ENCODE peak calls at places on chromosomes 7 and 10, in five cellular contexts. L is cardiac muscle cell; W is substantia nigra; V is left lobe of liver; S is CD8-positive, alpha-beta T cell. D is an unnamed sample.
A peak's percentile ranks its signal among the peaks of the same experiment; 100 is the strongest.

GRCh38 chr7:59079-59825 is 133.1 kb upstream of the FAM20C start:
- DNase-seq in S (no peak), V (no peak), L (no peak), W (no peak), D (no peak)

GRCh38 chr10:47042815-47043750 is 131.9 kb downstream of the PTPN20 start:
- DNase-seq in W (no peak), V (no peak), S (no peak), L (no peak), D (no peak)

GRCh38 chr7:96591900-96592676 is 117.6 kb downstream of the SEM1 start:
- DNase-seq in L (no peak), S (no peak), V (no peak), W (no peak), D (no peak)

GRCh38 chr10:101656915-101657314 is 38.1 kb downstream of the FBXW4 start:
- DNase-seq in S (no peak), V (no peak), W (no peak), L (peak; percentile 25), D (no peak)

GRCh38 chr7:78523903-78524302 is 725.3 kb downstream of the PHTF2 start:
- DNase-seq in V (no peak), W (no peak), S (no peak), L (no peak), D (no peak)

GRCh38 chr7:157980774-157981173 is 606.8 kb downstream of the PTPRN2 start:
- DNase-seq in V (no peak), W (no peak), S (no peak), L (no peak), D (no peak)

GRCh38 chr10:15295540-15296325 is 75.4 kb downstream of the FAM171A1 start:
- DNase-seq in V (no peak), S (no peak), L (no peak), W (no peak), D (no peak)

GRCh38 chr10:65323802-65324201 is 1602.0 kb upstream of the LRRTM3 start:
- DNase-seq in L (no peak), V (no peak), S (no peak), W (no peak), D (no peak)

GRCh38 chr7:14419554-14419953 is 430.1 kb upstream of the ETV1 start:
- DNase-seq in W (no peak), V (no peak), S (no peak), L (peak; percentile 14), D (no peak)

GRCh38 chr7:150799741-150800575 is at the start of gene TMEM176B:
- DNase-seq in V (peak; percentile 88), W (no peak), S (no peak), L (no peak), D (no peak)

GRCh38 chr7:41695661-41696322 is 7.1 kb downstream of the INHBA start:
- DNase-seq in W (no peak), L (peak; percentile 86), S (no peak), V (no peak), D (no peak)

GRCh38 chr10:20327954-20328353 is 511.7 kb downstream of the PLXDC2 start:
- DNase-seq in L (no peak), W (no peak), S (no peak), V (no peak), D (no peak)

GRCh38 chr7:112370436-112370835 is 79.8 kb upstream of the IFRD1 start:
- DNase-seq in V (no peak), S (no peak), W (no peak), L (peak; percentile 3), D (no peak)

GRCh38 chr10:21803374-21803773 is 200.2 kb downstream of the DNAJC1 start:
- DNase-seq in S (no peak), W (no peak), V (no peak), L (no peak), D (no peak)

GRCh38 chr7:12291870-12292269 is 80.8 kb downstream of the TMEM106B start:
- DNase-seq in V (no peak), W (no peak), L (no peak), S (no peak), D (no peak)

GRCh38 chr10:114829160-114829909 is 7.8 kb downstream of the FHIP2A start:
- DNase-seq in L (no peak), V (no peak), W (no peak), S (no peak), D (no peak)

GRCh38 chr7:134234216-134234615 is 82.5 kb downstream of the SLC35B4 start:
- DNase-seq in S (no peak), L (no peak), V (no peak), W (no peak), D (no peak)

GRCh38 chr10:6650580-6650979 is 70.5 kb upstream of the PRKCQ start:
- DNase-seq in W (no peak), L (no peak), V (no peak), S (no peak), D (no peak)

GRCh38 chr10:30970760-30971460 is 60.8 kb downstream of the ZNF438 start:
- DNase-seq in L (peak; percentile 65), V (no peak), S (no peak), W (no peak), D (no peak)

GRCh38 chr7:13321321-13321720 is 633.9 kb downstream of the ARL4A start:
- DNase-seq in L (no peak), V (no peak), S (no peak), W (no peak), D (no peak)

GRCh38 chr7:1691601-1692499 is 21.8 kb downstream of the ELFN1 start:
- DNase-seq in L (no peak), S (no peak), V (peak; percentile 63), W (peak; percentile 34), D (no peak)

GRCh38 chr10:127577376-127577775 is 28.3 kb downstream of the NPS start:
- DNase-seq in W (no peak), V (no peak), S (no peak), L (peak; percentile 13), D (no peak)

GRCh38 chr10:76337641-76338040 is 906.2 kb downstream of the LRMDA start:
- DNase-seq in V (no peak), L (no peak), S (no peak), W (no peak), D (no peak)

GRCh38 chr7:101743995-101744360 is 73.4 kb upstream of the CUX1 start:
- DNase-seq in S (no peak), V (no peak), W (no peak), L (no peak), D (no peak)

GRCh38 chr7:91089382-91089963 is 174.8 kb upstream of the FZD1 start:
- DNase-seq in S (no peak), V (no peak), W (no peak), L (peak; percentile 64), D (no peak)

GRCh38 chr7:158375034-158375433 is 212.6 kb downstream of the PTPRN2 start:
- DNase-seq in S (no peak), V (no peak), L (no peak), W (no peak), D (no peak)

D was measured in AG09319.